ENCODE peak calls at places on chromosome 10, in five cellular contexts. D is renal cortical epithelial cell, Z is NCI-H748 treated with DMSO at 0.1 percent for 48 hours, O is foreskin fibroblast, J is AG08396. S is an unnamed sample.

GRCh38 chr10:102948786-102949185 is 30.7 kb downstream of the CNNM2 start:
- DNase-seq in O (no peak), Z (no peak), D (no peak), J (no peak), S (no peak)

GRCh38 chr10:124092270-124093075 is 925 bp downstream of the CHST15 start:
- DNase-seq in O (peak; percentile 22), D (no peak), Z (no peak), J (peak; percentile 75), S (peak; percentile 55)

GRCh38 chr10:133462512-133463305 is 9.0 kb downstream of the SCART1 start:
- DNase-seq in O (no peak), J (no peak), D (no peak), Z (no peak), S (no peak)

GRCh38 chr10:11170993-11171416 is 153.3 kb downstream of the CELF2 start:
- DNase-seq in O (no peak), Z (no peak), J (no peak), D (no peak), S (no peak)

GRCh38 chr10:70303731-70304130 is 19.9 kb upstream of the NPFFR1 start:
- DNase-seq in D (no peak), O (no peak), Z (no peak), J (no peak), S (no peak)

GRCh38 chr10:69201045-69201444 is 19.1 kb upstream of the HKDC1 start:
- DNase-seq in O (no peak), J (no peak), Z (no peak), D (no peak), S (no peak)

GRCh38 chr10:125886914-125887512 is 5.9 kb upstream of the DHX32 start:
- DNase-seq in D (peak; percentile 46), Z (no peak), O (no peak), J (no peak), S (no peak)

GRCh38 chr10:63758080-63758479 is 236.9 kb downstream of the REEP3 start:
- DNase-seq in O (no peak), J (no peak), Z (no peak), D (no peak), S (no peak)

GRCh38 chr10:3578159-3578558 is 206.8 kb downstream of the KLF6 start:
- DNase-seq in Z (no peak), O (no peak), D (no peak), J (no peak), S (no peak)

GRCh38 chr10:79472951-79473350 is 27.5 kb upstream of the ZCCHC24 start:
- DNase-seq in J (no peak), O (no peak), Z (no peak), D (peak; percentile 38), S (no peak)